ENCODE peak calls at places on chromosomes 4 and X, in nine cellular contexts. One of them, this sample, is unnamed.

GRCh38 chrX:74422576-74423288 is 1.4 kb downstream of the SLC16A2 start:
- DNase-seq in activated gamma-delta T cell treated with Interleukin-2 at 50 U/mL for 16 hours: no peak
- DNase-seq in H54: peak
- DNase-seq in Peyer's patch: peak
- DNase-seq in NCI-H1092 treated with DMSO at 0.1 percent for 48 hours: peak
- DNase-seq in NCI-H748 treated with DMSO at 0.1 percent for 48 hours: no peak
- DNase-seq in activated naive CD4-positive, alpha-beta T cell treated with anti-CD3 and anti-CD28 coated beads for 36 hours: peak
- DNase-seq in A549: no peak
- DNase-seq in Right ventricle myocardium superior: peak
- DNase-seq in this sample: no peak

GRCh38 chr4:65665951-65666523 is 4.3 kb downstream of the EPHA5 start:
- DNase-seq in activated gamma-delta T cell treated with Interleukin-2 at 50 U/mL for 16 hours: no peak
- DNase-seq in H54: peak
- DNase-seq in Peyer's patch: no peak
- DNase-seq in NCI-H1092 treated with DMSO at 0.1 percent for 48 hours: peak
- DNase-seq in NCI-H748 treated with DMSO at 0.1 percent for 48 hours: no peak
- DNase-seq in activated naive CD4-positive, alpha-beta T cell treated with anti-CD3 and anti-CD28 coated beads for 36 hours: no peak
- DNase-seq in A549: no peak
- DNase-seq in Right ventricle myocardium superior: no peak
- DNase-seq in this sample: peak

GRCh38 chrX:21855937-21856415 is at the start of gene YY2:
- DNase-seq in activated gamma-delta T cell treated with Interleukin-2 at 50 U/mL for 16 hours: no peak
- DNase-seq in H54: no peak
- DNase-seq in Peyer's patch: no peak
- DNase-seq in NCI-H1092 treated with DMSO at 0.1 percent for 48 hours: no peak
- DNase-seq in NCI-H748 treated with DMSO at 0.1 percent for 48 hours: no peak
- DNase-seq in activated naive CD4-positive, alpha-beta T cell treated with anti-CD3 and anti-CD28 coated beads for 36 hours: no peak
- DNase-seq in A549: no peak
- DNase-seq in Right ventricle myocardium superior: no peak
- DNase-seq in this sample: no peak

GRCh38 chr4:243407-243806 is 61.9 kb downstream of the ZNF732 start:
- DNase-seq in activated gamma-delta T cell treated with Interleukin-2 at 50 U/mL for 16 hours: no peak
- DNase-seq in H54: no peak
- DNase-seq in Peyer's patch: no peak
- DNase-seq in NCI-H1092 treated with DMSO at 0.1 percent for 48 hours: peak
- DNase-seq in NCI-H748 treated with DMSO at 0.1 percent for 48 hours: no peak
- DNase-seq in activated naive CD4-positive, alpha-beta T cell treated with anti-CD3 and anti-CD28 coated beads for 36 hours: no peak
- DNase-seq in A549: no peak
- DNase-seq in Right ventricle myocardium superior: no peak
- DNase-seq in this sample: no peak

GRCh38 chr4:139171878-139172691 is 4.9 kb downstream of the ELF2 start:
- DNase-seq in activated gamma-delta T cell treated with Interleukin-2 at 50 U/mL for 16 hours: no peak
- DNase-seq in H54: no peak
- DNase-seq in Peyer's patch: no peak
- DNase-seq in NCI-H1092 treated with DMSO at 0.1 percent for 48 hours: peak
- DNase-seq in NCI-H748 treated with DMSO at 0.1 percent for 48 hours: no peak
- DNase-seq in activated naive CD4-positive, alpha-beta T cell treated with anti-CD3 and anti-CD28 coated beads for 36 hours: peak
- DNase-seq in A549: peak
- DNase-seq in Right ventricle myocardium superior: no peak
- DNase-seq in this sample: peak

GRCh38 chr4:110733901-110734300 is 111.0 kb upstream of the PITX2 start:
- DNase-seq in activated gamma-delta T cell treated with Interleukin-2 at 50 U/mL for 16 hours: no peak
- DNase-seq in H54: no peak
- DNase-seq in Peyer's patch: no peak
- DNase-seq in NCI-H1092 treated with DMSO at 0.1 percent for 48 hours: no peak
- DNase-seq in NCI-H748 treated with DMSO at 0.1 percent for 48 hours: no peak
- DNase-seq in activated naive CD4-positive, alpha-beta T cell treated with anti-CD3 and anti-CD28 coated beads for 36 hours: no peak
- DNase-seq in A549: no peak
- DNase-seq in Right ventricle myocardium superior: no peak
- DNase-seq in this sample: no peak

GRCh38 chr4:168631241-168632151 is 134.6 kb downstream of the PALLD start:
- DNase-seq in activated gamma-delta T cell treated with Interleukin-2 at 50 U/mL for 16 hours: no peak
- DNase-seq in H54: no peak
- DNase-seq in Peyer's patch: peak
- DNase-seq in NCI-H1092 treated with DMSO at 0.1 percent for 48 hours: peak
- DNase-seq in NCI-H748 treated with DMSO at 0.1 percent for 48 hours: no peak
- DNase-seq in activated naive CD4-positive, alpha-beta T cell treated with anti-CD3 and anti-CD28 coated beads for 36 hours: peak
- DNase-seq in A549: peak
- DNase-seq in Right ventricle myocardium superior: peak
- DNase-seq in this sample: peak

GRCh38 chr4:118727360-118727759 is 42.2 kb downstream of the METTL14 start:
- DNase-seq in activated gamma-delta T cell treated with Interleukin-2 at 50 U/mL for 16 hours: no peak
- DNase-seq in H54: no peak
- DNase-seq in Peyer's patch: no peak
- DNase-seq in NCI-H1092 treated with DMSO at 0.1 percent for 48 hours: no peak
- DNase-seq in NCI-H748 treated with DMSO at 0.1 percent for 48 hours: no peak
- DNase-seq in activated naive CD4-positive, alpha-beta T cell treated with anti-CD3 and anti-CD28 coated beads for 36 hours: no peak
- DNase-seq in A549: no peak
- DNase-seq in Right ventricle myocardium superior: no peak
- DNase-seq in this sample: no peak

GRCh38 chr4:159014896-159015295 is 88.0 kb upstream of the RAPGEF2 start:
- DNase-seq in activated gamma-delta T cell treated with Interleukin-2 at 50 U/mL for 16 hours: no peak
- DNase-seq in H54: no peak
- DNase-seq in Peyer's patch: no peak
- DNase-seq in NCI-H1092 treated with DMSO at 0.1 percent for 48 hours: no peak
- DNase-seq in NCI-H748 treated with DMSO at 0.1 percent for 48 hours: no peak
- DNase-seq in activated naive CD4-positive, alpha-beta T cell treated with anti-CD3 and anti-CD28 coated beads for 36 hours: no peak
- DNase-seq in A549: no peak
- DNase-seq in Right ventricle myocardium superior: no peak
- DNase-seq in this sample: no peak

GRCh38 chr4:110309686-110310085 is 111.3 kb upstream of the ELOVL6 start:
- DNase-seq in activated gamma-delta T cell treated with Interleukin-2 at 50 U/mL for 16 hours: no peak
- DNase-seq in H54: no peak
- DNase-seq in Peyer's patch: no peak
- DNase-seq in NCI-H1092 treated with DMSO at 0.1 percent for 48 hours: no peak
- DNase-seq in NCI-H748 treated with DMSO at 0.1 percent for 48 hours: no peak
- DNase-seq in activated naive CD4-positive, alpha-beta T cell treated with anti-CD3 and anti-CD28 coated beads for 36 hours: no peak
- DNase-seq in A549: no peak
- DNase-seq in Right ventricle myocardium superior: no peak
- DNase-seq in this sample: no peak

GRCh38 chrX:6325437-6325836 is 96.8 kb upstream of the NLGN4X start:
- DNase-seq in activated gamma-delta T cell treated with Interleukin-2 at 50 U/mL for 16 hours: no peak
- DNase-seq in H54: no peak
- DNase-seq in Peyer's patch: no peak
- DNase-seq in NCI-H1092 treated with DMSO at 0.1 percent for 48 hours: no peak
- DNase-seq in NCI-H748 treated with DMSO at 0.1 percent for 48 hours: no peak
- DNase-seq in activated naive CD4-positive, alpha-beta T cell treated with anti-CD3 and anti-CD28 coated beads for 36 hours: no peak
- DNase-seq in A549: no peak
- DNase-seq in Right ventricle myocardium superior: no peak
- DNase-seq in this sample: no peak

GRCh38 chrX:148517191-148517590 is 16.8 kb downstream of the AFF2 start:
- DNase-seq in activated gamma-delta T cell treated with Interleukin-2 at 50 U/mL for 16 hours: no peak
- DNase-seq in H54: no peak
- DNase-seq in Peyer's patch: no peak
- DNase-seq in NCI-H1092 treated with DMSO at 0.1 percent for 48 hours: no peak
- DNase-seq in NCI-H748 treated with DMSO at 0.1 percent for 48 hours: no peak
- DNase-seq in activated naive CD4-positive, alpha-beta T cell treated with anti-CD3 and anti-CD28 coated beads for 36 hours: no peak
- DNase-seq in A549: no peak
- DNase-seq in Right ventricle myocardium superior: no peak
- DNase-seq in this sample: no peak

GRCh38 chrX:136446208-136446607 is 41.5 kb upstream of the BRS3 start:
- DNase-seq in activated gamma-delta T cell treated with Interleukin-2 at 50 U/mL for 16 hours: no peak
- DNase-seq in H54: no peak
- DNase-seq in Peyer's patch: no peak
- DNase-seq in NCI-H1092 treated with DMSO at 0.1 percent for 48 hours: no peak
- DNase-seq in NCI-H748 treated with DMSO at 0.1 percent for 48 hours: no peak
- DNase-seq in activated naive CD4-positive, alpha-beta T cell treated with anti-CD3 and anti-CD28 coated beads for 36 hours: no peak
- DNase-seq in A549: no peak
- DNase-seq in Right ventricle myocardium superior: no peak
- DNase-seq in this sample: no peak

GRCh38 chr4:15349426-15349825 is 78.4 kb upstream of the C1QTNF7 start:
- DNase-seq in activated gamma-delta T cell treated with Interleukin-2 at 50 U/mL for 16 hours: no peak
- DNase-seq in H54: no peak
- DNase-seq in Peyer's patch: no peak
- DNase-seq in NCI-H1092 treated with DMSO at 0.1 percent for 48 hours: no peak
- DNase-seq in NCI-H748 treated with DMSO at 0.1 percent for 48 hours: no peak
- DNase-seq in activated naive CD4-positive, alpha-beta T cell treated with anti-CD3 and anti-CD28 coated beads for 36 hours: no peak
- DNase-seq in A549: no peak
- DNase-seq in Right ventricle myocardium superior: no peak
- DNase-seq in this sample: no peak

GRCh38 chr4:174714393-174715211 is 114.4 kb downstream of the GLRA3 start:
- DNase-seq in activated gamma-delta T cell treated with Interleukin-2 at 50 U/mL for 16 hours: no peak
- DNase-seq in H54: peak
- DNase-seq in Peyer's patch: peak
- DNase-seq in NCI-H1092 treated with DMSO at 0.1 percent for 48 hours: peak
- DNase-seq in NCI-H748 treated with DMSO at 0.1 percent for 48 hours: peak
- DNase-seq in activated naive CD4-positive, alpha-beta T cell treated with anti-CD3 and anti-CD28 coated beads for 36 hours: peak
- DNase-seq in A549: peak
- DNase-seq in Right ventricle myocardium superior: no peak
- DNase-seq in this sample: no peak

GRCh38 chrX:28472926-28473325 is 114.3 kb upstream of the IL1RAPL1 start:
- DNase-seq in activated gamma-delta T cell treated with Interleukin-2 at 50 U/mL for 16 hours: no peak
- DNase-seq in H54: no peak
- DNase-seq in Peyer's patch: no peak
- DNase-seq in NCI-H1092 treated with DMSO at 0.1 percent for 48 hours: no peak
- DNase-seq in NCI-H748 treated with DMSO at 0.1 percent for 48 hours: no peak
- DNase-seq in activated naive CD4-positive, alpha-beta T cell treated with anti-CD3 and anti-CD28 coated beads for 36 hours: no peak
- DNase-seq in A549: no peak
- DNase-seq in Right ventricle myocardium superior: no peak
- DNase-seq in this sample: no peak

GRCh38 chr4:168097161-168097560 is 4.8 kb downstream of the ANXA10 start:
- DNase-seq in activated gamma-delta T cell treated with Interleukin-2 at 50 U/mL for 16 hours: no peak
- DNase-seq in H54: no peak
- DNase-seq in Peyer's patch: no peak
- DNase-seq in NCI-H1092 treated with DMSO at 0.1 percent for 48 hours: no peak
- DNase-seq in NCI-H748 treated with DMSO at 0.1 percent for 48 hours: no peak
- DNase-seq in activated naive CD4-positive, alpha-beta T cell treated with anti-CD3 and anti-CD28 coated beads for 36 hours: no peak
- DNase-seq in A549: no peak
- DNase-seq in Right ventricle myocardium superior: no peak
- DNase-seq in this sample: no peak

GRCh38 chr4:15809058-15809457 is 30.9 kb downstream of the CD38 start:
- DNase-seq in activated gamma-delta T cell treated with Interleukin-2 at 50 U/mL for 16 hours: no peak
- DNase-seq in H54: no peak
- DNase-seq in Peyer's patch: no peak
- DNase-seq in NCI-H1092 treated with DMSO at 0.1 percent for 48 hours: no peak
- DNase-seq in NCI-H748 treated with DMSO at 0.1 percent for 48 hours: no peak
- DNase-seq in activated naive CD4-positive, alpha-beta T cell treated with anti-CD3 and anti-CD28 coated beads for 36 hours: no peak
- DNase-seq in A549: no peak
- DNase-seq in Right ventricle myocardium superior: no peak
- DNase-seq in this sample: no peak

GRCh38 chr4:107866726-107867125 is 42.0 kb downstream of the SGMS2 start:
- DNase-seq in activated gamma-delta T cell treated with Interleukin-2 at 50 U/mL for 16 hours: no peak
- DNase-seq in H54: no peak
- DNase-seq in Peyer's patch: no peak
- DNase-seq in NCI-H1092 treated with DMSO at 0.1 percent for 48 hours: no peak
- DNase-seq in NCI-H748 treated with DMSO at 0.1 percent for 48 hours: no peak
- DNase-seq in activated naive CD4-positive, alpha-beta T cell treated with anti-CD3 and anti-CD28 coated beads for 36 hours: no peak
- DNase-seq in A549: no peak
- DNase-seq in Right ventricle myocardium superior: no peak
- DNase-seq in this sample: no peak

GRCh38 chr4:95124906-95125504 is 367.2 kb downstream of the BMPR1B start:
- DNase-seq in activated gamma-delta T cell treated with Interleukin-2 at 50 U/mL for 16 hours: no peak
- DNase-seq in H54: no peak
- DNase-seq in Peyer's patch: no peak
- DNase-seq in NCI-H1092 treated with DMSO at 0.1 percent for 48 hours: no peak
- DNase-seq in NCI-H748 treated with DMSO at 0.1 percent for 48 hours: no peak
- DNase-seq in activated naive CD4-positive, alpha-beta T cell treated with anti-CD3 and anti-CD28 coated beads for 36 hours: peak
- DNase-seq in A549: peak
- DNase-seq in Right ventricle myocardium superior: no peak
- DNase-seq in this sample: peak

GRCh38 chr4:7045961-7046921 is 3.1 kb downstream of the TADA2B start:
- DNase-seq in activated gamma-delta T cell treated with Interleukin-2 at 50 U/mL for 16 hours: no peak
- DNase-seq in H54: no peak
- DNase-seq in Peyer's patch: peak
- DNase-seq in NCI-H1092 treated with DMSO at 0.1 percent for 48 hours: no peak
- DNase-seq in NCI-H748 treated with DMSO at 0.1 percent for 48 hours: no peak
- DNase-seq in activated naive CD4-positive, alpha-beta T cell treated with anti-CD3 and anti-CD28 coated beads for 36 hours: no peak
- DNase-seq in A549: no peak
- DNase-seq in Right ventricle myocardium superior: no peak
- DNase-seq in this sample: no peak

This sample was measured in NCI-H446 treated with DMSO at 0.1 percent for 48 hours.